ENCODE peak calls at places on chromosomes 12 and 14, in six cellular contexts. Q is epithelial cell of esophagus, C is RWPE1, F is cardiac fibroblast, R is brain microvascular endothelial cell, L is nephron progenitor cell. I is an unnamed sample.

GRCh38 chr14:97536421-97536820 is 739.2 kb downstream of the VRK1 start:
- DNase-seq in L (no peak), Q (no peak), C (no peak), R (no peak), F (no peak), I (no peak)

GRCh38 chr12:89355243-89356068 is 3.2 kb upstream of the DUSP6 start:
- DNase-seq in C (no peak), F (no peak), L (no peak), R (no peak), Q (no peak), I (no peak)

GRCh38 chr14:59849371-59850130 is 21.0 kb downstream of the RTN1 start:
- DNase-seq in F (no peak), L (no peak), Q (no peak), C (no peak), R (no peak), I (no peak)

GRCh38 chr14:94797887-94798286 is 28.0 kb upstream of the GSC start:
- DNase-seq in L (no peak), Q (no peak), R (no peak), C (no peak), F (no peak), I (no peak)

GRCh38 chr14:61500046-61500445 is 178.7 kb downstream of the PRKCH start:
- DNase-seq in Q (no peak), C (no peak), R (no peak), F (no peak), L (no peak), I (no peak)

GRCh38 chr14:65073605-65074201 is 28.6 kb downstream of the MAX start:
- DNase-seq in F (no peak), L (no peak), R (no peak), C (no peak), Q (no peak), I (no peak)

GRCh38 chr14:96681826-96682225 is 115.4 kb upstream of the VRK1 start:
- DNase-seq in C (no peak), L (no peak), F (no peak), Q (no peak), R (no peak), I (peak; percentile 49)

GRCh38 chr12:27817761-27818160 is 37.7 kb upstream of the MANSC4 start:
- DNase-seq in L (no peak), Q (no peak), F (no peak), R (no peak), C (no peak), I (no peak)

GRCh38 chr12:131124487-131125280 is 171.0 kb downstream of the ADGRD1 start:
- DNase-seq in F (no peak), R (no peak), L (no peak), Q (no peak), C (no peak), I (no peak)

DNA sequence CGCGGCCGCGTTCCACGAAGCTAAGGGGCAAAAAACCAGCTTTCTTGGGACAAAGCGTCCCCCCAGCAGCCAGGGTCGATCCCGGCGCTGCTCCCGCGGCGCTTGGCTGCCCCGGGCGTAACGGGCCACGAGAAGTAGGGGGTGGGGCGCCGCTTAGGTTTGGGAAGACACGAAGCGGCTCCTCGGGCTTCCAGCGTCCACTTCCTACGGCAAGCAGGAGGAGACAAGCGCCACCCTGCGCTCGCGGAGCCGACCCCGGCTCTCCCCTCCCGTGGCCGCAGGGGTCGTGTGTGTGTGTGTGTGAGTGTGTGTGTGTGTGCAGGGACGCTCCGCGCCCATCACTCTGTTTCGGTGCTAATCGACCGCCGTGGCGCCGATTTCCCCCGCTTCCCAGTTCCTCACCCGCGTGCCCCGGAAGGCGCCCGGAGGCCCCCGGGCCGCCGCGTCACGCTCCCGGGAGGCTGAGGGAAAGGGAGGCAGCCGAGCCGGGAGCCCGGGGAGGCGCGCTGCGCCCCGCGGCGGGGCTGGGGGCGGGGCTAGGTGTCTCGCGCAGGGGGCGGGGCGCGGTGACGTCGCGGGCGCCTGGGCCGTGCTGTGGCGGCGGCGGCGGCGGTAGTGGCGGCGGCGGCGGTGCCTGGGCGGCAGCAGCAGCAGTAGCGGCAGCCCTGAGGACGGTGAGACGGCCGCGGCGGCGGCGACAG is at the start of gene ERC1:
- DNase-seq in R (peak; percentile 79), F (peak; percentile 94), L (peak; percentile 91), C (peak; percentile 90), Q (peak; percentile 86), I (peak; percentile 87)
- TF ChIP-seq CTCF in R (peak; percentile 3), F (no peak), L (no peak), C (no peak), Q (no peak), I (no peak)

DNA sequence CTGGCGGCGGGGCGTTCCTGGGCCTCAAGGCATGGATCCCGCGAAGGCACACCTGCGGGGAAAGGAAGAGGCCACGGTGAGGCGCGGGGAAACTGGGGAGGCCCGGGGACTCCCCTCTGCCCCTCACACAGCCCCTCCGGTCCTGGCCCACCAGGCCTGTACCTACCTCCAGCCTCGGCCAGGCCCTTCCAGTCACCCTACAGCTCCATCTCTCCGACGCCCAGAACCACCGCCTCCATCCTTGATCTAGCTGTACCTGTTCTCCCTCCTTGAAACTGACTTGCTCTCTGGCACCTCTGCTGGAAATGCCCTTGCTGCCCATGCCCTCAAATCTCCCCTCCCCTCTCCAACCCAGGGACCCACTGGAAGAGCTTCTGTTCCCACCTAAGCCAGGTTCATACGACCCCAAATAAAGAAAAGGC is 1.7 kb downstream of the ANKRD9 start:
- DNase-seq in L (no peak), F (no peak), Q (peak; percentile 32), R (no peak), C (no peak), I (no peak)
- TF ChIP-seq CTCF in L (no peak), F (no peak), Q (peak; percentile 39), R (peak; percentile 20), C (no peak), I (peak; percentile 17)

GRCh38 chr14:105281354-105282097 is 19.3 kb downstream of the BRF1 start:
- DNase-seq in R (peak; percentile 40), Q (peak; percentile 72), F (peak; percentile 80), C (peak; percentile 57), L (peak; percentile 38), I (peak; percentile 73)
- TF ChIP-seq CTCF in R (peak; percentile 86), Q (peak; percentile 80), F (peak; percentile 70), C (peak; percentile 79), L (peak; percentile 59), I (peak; percentile 62)

DNA sequence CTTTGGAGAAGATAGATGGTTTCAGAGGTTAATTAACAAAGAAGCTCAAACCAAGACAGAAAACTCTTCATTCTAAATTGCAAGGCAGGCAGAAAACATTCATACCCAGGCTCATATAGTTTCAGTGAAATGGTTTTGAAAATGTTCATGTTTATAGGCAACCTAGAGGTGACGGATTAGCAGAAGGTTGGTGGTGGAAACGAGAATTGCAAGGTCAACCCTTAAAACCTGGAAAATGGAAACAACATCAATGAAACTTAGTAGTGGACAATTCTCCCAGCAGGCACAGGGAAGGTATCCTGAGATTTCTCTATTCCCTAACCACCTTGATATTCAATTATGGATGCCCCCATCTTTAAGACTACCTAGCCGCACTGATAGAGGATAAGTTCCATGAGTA is 965 bp downstream of the CD163 start:
- DNase-seq in L (no peak), F (no peak), R (no peak), C (no peak), Q (no peak), I (no peak)
- TF ChIP-seq CTCF in L (no peak), F (no peak), R (no peak), C (no peak), Q (no peak), I (no peak)

GRCh38 chr14:36747411-36748184 is 85.9 kb downstream of the PAX9 start:
- DNase-seq in F (no peak), C (peak; percentile 45), L (no peak), Q (peak; percentile 37), R (no peak), I (peak; percentile 43)
- TF ChIP-seq CTCF in F (peak; percentile 53), C (peak; percentile 61), L (peak; percentile 51), Q (peak; percentile 68), R (peak; percentile 52), I (peak; percentile 51)

GRCh38 chr14:82855912-82856381 is 1322.3 kb upstream of the SEL1L start:
- DNase-seq in Q (peak; percentile 81), F (peak; percentile 1), L (no peak), R (no peak), C (no peak), I (peak; percentile 87)
- TF ChIP-seq CTCF in Q (peak; percentile 74), F (no peak), L (peak; percentile 57), R (peak; percentile 8), C (no peak), I (peak; percentile 47)

DNA sequence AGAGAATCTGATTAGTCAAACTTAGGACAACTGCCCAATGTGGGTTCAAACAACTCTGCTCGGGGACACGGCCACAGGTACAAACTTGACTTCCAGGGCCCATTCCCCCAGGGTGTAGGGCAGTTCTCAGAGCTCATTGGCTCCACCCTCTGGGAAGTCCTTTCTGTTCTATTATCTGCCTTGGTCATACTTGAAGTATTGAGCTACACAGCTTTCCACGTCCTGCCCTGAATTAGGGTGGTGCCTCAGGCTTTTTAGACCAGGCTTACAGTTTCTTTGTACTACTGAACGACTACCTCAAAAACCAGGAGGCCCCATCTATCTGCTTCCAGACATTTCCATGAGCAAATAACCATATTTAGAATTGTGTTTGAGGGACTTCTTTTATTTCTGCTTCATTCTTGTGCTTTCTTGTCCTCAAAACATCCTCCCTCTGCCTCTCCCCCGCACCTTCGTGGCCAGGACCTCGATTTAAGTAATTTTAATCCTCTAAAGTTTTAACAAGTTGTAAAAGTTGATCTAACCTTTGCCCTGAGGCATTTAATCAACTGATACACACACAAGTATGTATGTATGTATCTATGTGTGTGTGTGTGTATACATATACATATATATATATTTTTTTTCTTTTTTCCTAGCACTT is 281.8 kb upstream of the AMIGO2 start:
- DNase-seq in Q (peak; percentile 63), L (no peak), C (peak; percentile 10), R (no peak), F (no peak), I (peak; percentile 52)
- TF ChIP-seq CTCF in Q (peak; percentile 10), L (no peak), C (no peak), R (no peak), F (no peak), I (no peak)

GRCh38 chr12:117063162-117063911 is 35.9 kb downstream of the TESC start:
- DNase-seq in R (no peak), C (no peak), Q (no peak), F (no peak), L (no peak), I (no peak)
- TF ChIP-seq CTCF in R (no peak), C (no peak), Q (no peak), F (no peak), L (no peak), I (no peak)

I was measured in MCF 10A.